ENCODE peak calls at places on chromosome 6, in seven cellular contexts. V is midbrain; N is NCI-H1092; G is NCI-H1417 treated with DMSO at 0.1 percent for 48 hours; Q is left colon; O is activated T-cell treated with anti-CD3 and anti-CD28 coated beads, Interleukin-2, amount 50 U/mL, for 24 hours; Y is caudate nucleus. R is an unnamed sample.

GRCh38 chr6:2141644-2142290 is 103.6 kb downstream of the GMDS start:
- DNase-seq in V (no peak), N (no peak), G (no peak), Q (no peak), O (no peak), Y (no peak), R (no peak)

GRCh38 chr6:108250240-108250866 is 10.5 kb downstream of the SNX3 start:
- DNase-seq in V (no peak), N (no peak), G (no peak), Q (no peak), O (no peak), Y (no peak), R (peak)

GRCh38 chr6:42182101-42182500 is 8.9 kb downstream of the GUCA1A start:
- DNase-seq in V (no peak), N (no peak), G (no peak), Q (no peak), O (no peak), Y (no peak), R (no peak)

GRCh38 chr6:97052152-97052787 is 127.7 kb downstream of the KLHL32 start:
- DNase-seq in V (peak), N (no peak), G (no peak), Q (no peak), O (no peak), Y (no peak), R (no peak)

GRCh38 chr6:7050911-7051779 is 56.6 kb upstream of the RREB1 start:
- DNase-seq in V (no peak), N (no peak), G (no peak), Q (peak), O (peak), Y (no peak), R (peak)

GRCh38 chr6:11848852-11849731 is 70.5 kb upstream of the ADTRP start:
- DNase-seq in V (no peak), N (peak), G (no peak), Q (no peak), O (no peak), Y (no peak), R (no peak)

GRCh38 chr6:149921361-149921760 is 1.6 kb downstream of the RAET1G start:
- DNase-seq in V (no peak), N (no peak), G (no peak), Q (no peak), O (peak), Y (no peak), R (no peak)

GRCh38 chr6:163579111-163579879 is 164.8 kb downstream of the QKI start:
- DNase-seq in V (peak), N (no peak), G (no peak), Q (no peak), O (no peak), Y (no peak), R (no peak)

GRCh38 chr6:82651845-82652333 is 288.3 kb downstream of the TPBG start:
- DNase-seq in V (no peak), N (no peak), G (peak), Q (no peak), O (no peak), Y (no peak), R (no peak)

GRCh38 chr6:53651149-53651763 is 14.3 kb downstream of the KLHL31 start:
- DNase-seq in V (peak), N (peak), G (peak), Q (peak), O (peak), Y (peak), R (peak)

GRCh38 chr6:161292145-161292544 is 18.3 kb upstream of the AGPAT4 start:
- DNase-seq in V (no peak), N (no peak), G (no peak), Q (no peak), O (no peak), Y (no peak), R (no peak)

GRCh38 chr6:35919085-35919826 is 1.6 kb downstream of the SRPK1 start:
- DNase-seq in V (no peak), N (no peak), G (no peak), Q (no peak), O (no peak), Y (no peak), R (peak)

GRCh38 chr6:44059359-44060342 is 67.6 kb downstream of the MRPL14 start:
- DNase-seq in V (no peak), N (no peak), G (no peak), Q (no peak), O (no peak), Y (no peak), R (no peak)

GRCh38 chr6:12844284-12845223 is 128.0 kb downstream of the PHACTR1 start:
- DNase-seq in V (peak), N (no peak), G (no peak), Q (no peak), O (no peak), Y (no peak), R (peak)

GRCh38 chr6:27478141-27478705 is 5.3 kb upstream of the ZNF184 start:
- DNase-seq in V (no peak), N (no peak), G (no peak), Q (no peak), O (no peak), Y (no peak), R (peak)

GRCh38 chr6:33620158-33620583 is 951 bp upstream of the ITPR3 start:
- DNase-seq in V (no peak), N (no peak), G (no peak), Q (peak), O (peak), Y (no peak), R (peak)

GRCh38 chr6:42433409-42433808 is 18.3 kb downstream of the TRERF1 start:
- DNase-seq in V (no peak), N (no peak), G (no peak), Q (no peak), O (no peak), Y (no peak), R (no peak)

GRCh38 chr6:121354764-121355163 is 20.5 kb upstream of the TBC1D32 start:
- DNase-seq in V (no peak), N (no peak), G (no peak), Q (no peak), O (no peak), Y (no peak), R (no peak)

GRCh38 chr6:118780728-118781127 is 113.2 kb upstream of the ASF1A start:
- DNase-seq in V (no peak), N (no peak), G (no peak), Q (no peak), O (no peak), Y (no peak), R (no peak)

GRCh38 chr6:104943781-104944180 is 13.1 kb upstream of the LIN28B start:
- DNase-seq in V (no peak), N (no peak), G (no peak), Q (no peak), O (no peak), Y (no peak), R (no peak)

GRCh38 chr6:34486106-34486740 is 20.3 kb downstream of the PACSIN1 start:
- DNase-seq in V (no peak), N (no peak), G (no peak), Q (no peak), O (no peak), Y (no peak), R (peak)

GRCh38 chr6:50520862-50521261 is 192.5 kb upstream of the TFAP2D start:
- DNase-seq in V (no peak), N (no peak), G (no peak), Q (no peak), O (no peak), Y (no peak), R (no peak)

GRCh38 chr6:4480788-4481725 is 295.1 kb upstream of the CDYL start:
- DNase-seq in V (no peak), N (no peak), G (no peak), Q (no peak), O (no peak), Y (no peak), R (no peak)

GRCh38 chr6:112349915-112350314 is 2.8 kb downstream of the RFPL4B start:
- DNase-seq in V (no peak), N (no peak), G (no peak), Q (no peak), O (no peak), Y (no peak), R (no peak)

GRCh38 chr6:153425536-153425935 is 294.5 kb upstream of the RGS17 start:
- DNase-seq in V (no peak), N (no peak), G (no peak), Q (no peak), O (no peak), Y (no peak), R (no peak)

GRCh38 chr6:139290787-139291294 is 957 bp downstream of the TXLNB start:
- DNase-seq in V (no peak), N (no peak), G (no peak), Q (no peak), O (no peak), Y (no peak), R (no peak)

GRCh38 chr6:23302499-23302898 is 733.1 kb downstream of the HDGFL1 start:
- DNase-seq in V (no peak), N (no peak), G (no peak), Q (no peak), O (no peak), Y (no peak), R (no peak)

GRCh38 chr6:44800171-44800671 is 412.7 kb downstream of the CDC5L start:
- DNase-seq in V (no peak), N (no peak), G (no peak), Q (no peak), O (no peak), Y (no peak), R (no peak)

GRCh38 chr6:88013015-88013414 is 34.6 kb upstream of the SPACA1 start:
- DNase-seq in V (no peak), N (no peak), G (no peak), Q (no peak), O (no peak), Y (no peak), R (no peak)

GRCh38 chr6:134422426-134423231 is 104.7 kb upstream of the SGK1 start:
- DNase-seq in V (no peak), N (no peak), G (no peak), Q (no peak), O (no peak), Y (no peak), R (no peak)

GRCh38 chr6:30690403-30691207 is at the start of gene NRM:
- DNase-seq in V (peak), N (peak), G (peak), Q (peak), O (peak), Y (peak), R (peak)

GRCh38 chr6:14121936-14122344 is 4.4 kb downstream of the CD83 start:
- DNase-seq in V (peak), N (no peak), G (no peak), Q (no peak), O (no peak), Y (no peak), R (no peak)

GRCh38 chr6:118663993-118664985 is 12.9 kb upstream of the CEP85L start:
- DNase-seq in V (no peak), N (no peak), G (no peak), Q (no peak), O (peak), Y (no peak), R (no peak)

GRCh38 chr6:139852484-139853140 is 478.2 kb upstream of the CITED2 start:
- DNase-seq in V (no peak), N (no peak), G (no peak), Q (peak), O (no peak), Y (no peak), R (no peak)

GRCh38 chr6:53593001-53593488 is 48.1 kb upstream of the GCLC start:
- DNase-seq in V (no peak), N (no peak), G (no peak), Q (no peak), O (no peak), Y (no peak), R (no peak)

GRCh38 chr6:39893286-39893685 is 41.0 kb downstream of the MOCS1 start:
- DNase-seq in V (no peak), N (no peak), G (no peak), Q (no peak), O (no peak), Y (no peak), R (no peak)

GRCh38 chr6:114301596-114302219 is 41.1 kb downstream of the HS3ST5 start:
- DNase-seq in V (no peak), N (no peak), G (no peak), Q (no peak), O (no peak), Y (no peak), R (no peak)

GRCh38 chr6:127514396-127515227 is 4.5 kb downstream of the MTCL3 start:
- DNase-seq in V (peak), N (no peak), G (no peak), Q (no peak), O (peak), Y (peak), R (peak)